ENCODE peak calls at places on chromosome 20, in five cellular contexts. Z is fibroblast of lung, G is astrocyte of the spinal cord, F is fibroblast of mammary gland, Q is breast epithelium. L is an unnamed sample.

GRCh38 chr20:3621111-3621510 is 42.1 kb downstream of the GFRA4 start:
- DNase-seq in Z (no peak), G (no peak), F (no peak), Q (no peak), L (no peak)

GRCh38 chr20:54479138-54479906 is 3.9 kb downstream of the DOK5 start:
- DNase-seq in Z (peak; percentile 42), G (no peak), F (peak; percentile 11), Q (no peak), L (no peak)

GRCh38 chr20:7792131-7792869 is 148.0 kb downstream of the HAO1 start:
- DNase-seq in Z (peak; percentile 79), G (peak; percentile 37), F (peak; percentile 45), Q (no peak), L (no peak)

GRCh38 chr20:59032713-59033059 is 551 bp upstream of the ATP5F1E start:
- DNase-seq in Z (peak; percentile 33), G (no peak), F (peak; percentile 37), Q (no peak), L (no peak)

GRCh38 chr20:4666001-4666470 is 55.7 kb upstream of the PRND start:
- DNase-seq in Z (peak; percentile 80), G (peak; percentile 45), F (peak; percentile 63), Q (no peak), L (peak; percentile 66)

GRCh38 chr20:13008761-13009681 is at the start of gene SPTLC3:
- DNase-seq in Z (peak; percentile 62), G (peak; percentile 66), F (peak; percentile 46), Q (peak; percentile 55), L (peak; percentile 64)

GRCh38 chr20:3472105-3472504 is 1.3 kb downstream of the ATRN start:
- DNase-seq in Z (no peak), G (no peak), F (no peak), Q (no peak), L (no peak)

GRCh38 chr20:19212524-19213502 is at the start of gene SLC24A3:
- DNase-seq in Z (peak; percentile 9), G (peak; percentile 30), F (peak; percentile 8), Q (peak; percentile 80), L (peak; percentile 31)

GRCh38 chr20:4036351-4036750 is 21.0 kb upstream of the RNF24 start:
- DNase-seq in Z (no peak), G (no peak), F (no peak), Q (no peak), L (no peak)

GRCh38 chr20:45011108-45011526 is 44.8 kb downstream of the STK4 start:
- DNase-seq in Z (peak; percentile 84), G (peak; percentile 80), F (peak; percentile 75), Q (no peak), L (peak; percentile 73)

GRCh38 chr20:44701116-44701865 is 13.9 kb upstream of the CCN5 start:
- DNase-seq in Z (no peak), G (no peak), F (peak; percentile 63), Q (no peak), L (peak; percentile 84)

GRCh38 chr20:19947611-19948264 is 69.4 kb upstream of the NAA20 start:
- DNase-seq in Z (peak; percentile 83), G (peak; percentile 59), F (peak; percentile 66), Q (no peak), L (peak; percentile 88)

GRCh38 chr20:64049060-64049886 is at the start of gene SOX18:
- DNase-seq in Z (peak; percentile 36), G (no peak), F (peak; percentile 19), Q (no peak), L (peak; percentile 41)

DNA sequence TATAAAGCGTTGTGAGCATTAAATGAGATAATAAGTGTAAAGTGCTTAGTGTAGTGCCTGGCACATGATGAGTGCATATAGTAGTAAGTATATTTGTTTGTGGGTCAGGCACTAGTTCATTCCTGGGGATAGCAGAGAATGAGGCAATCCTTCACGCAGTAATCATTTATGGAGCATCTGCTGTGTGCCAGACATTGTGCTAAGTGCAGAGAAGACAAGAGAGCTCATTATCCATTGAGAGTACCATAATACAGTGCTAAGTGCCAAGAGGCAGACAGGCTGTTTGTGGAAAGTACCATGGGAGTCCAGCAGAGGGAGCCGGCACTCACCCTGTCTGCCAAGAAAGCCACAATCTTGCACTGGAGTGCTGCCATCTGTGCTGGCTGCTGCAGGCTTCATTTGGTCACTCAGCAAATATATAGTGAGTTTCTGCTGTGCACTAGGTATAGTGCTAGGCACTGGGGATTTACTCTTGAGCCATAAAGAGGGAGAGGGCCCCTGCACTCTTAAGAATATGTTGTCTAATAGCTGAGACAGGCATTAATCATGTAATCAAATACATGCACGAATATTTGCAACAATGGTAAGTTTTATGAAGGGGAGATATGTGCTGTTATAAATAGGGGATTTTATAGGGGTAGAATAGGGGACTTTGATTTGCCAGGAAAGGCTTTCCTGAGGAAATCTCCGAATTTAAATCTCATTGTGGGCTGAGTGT is 12.9 kb upstream of the MROH8 start:
- DNase-seq in Z (peak; percentile 85), G (peak; percentile 90), F (peak; percentile 91), Q (peak; percentile 89), L (peak; percentile 88)
- H3K4me3 ChIP-seq in Z (no peak overlapping the region), G (no peak overlapping the region), F (no peak overlapping the region), Q (no peak overlapping the region), L (no peak overlapping the region)

DNA sequence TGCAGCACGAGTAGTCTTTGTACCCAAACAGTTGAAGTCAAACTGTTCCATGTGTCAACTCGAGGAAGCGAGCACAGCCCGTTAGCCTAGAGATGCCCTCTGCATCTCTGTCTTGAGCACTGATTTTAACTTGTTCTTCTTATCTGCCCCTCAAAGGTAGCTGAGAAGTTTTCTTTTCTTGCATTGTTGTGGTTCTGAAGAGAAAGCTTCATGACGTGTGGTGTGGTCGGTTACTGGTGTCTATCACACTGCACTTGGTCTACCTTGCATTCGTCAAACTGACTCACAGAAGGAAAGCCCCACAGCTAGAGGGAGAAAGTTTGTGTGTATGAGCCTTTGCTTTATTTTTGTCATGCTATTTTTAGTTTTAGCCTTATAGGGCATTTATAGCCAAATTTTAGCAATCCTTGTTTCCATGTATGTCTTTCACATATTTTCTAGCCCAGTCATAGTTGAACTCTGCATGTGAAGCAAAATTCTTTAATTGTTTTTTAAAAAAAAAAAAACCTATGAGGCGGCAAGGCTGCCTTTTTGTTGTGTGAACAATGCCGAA is 115.1 kb downstream of the JAG1 start:
- DNase-seq in Z (peak; percentile 98), G (peak; percentile 92), F (peak; percentile 85), Q (no peak), L (peak; percentile 82)
- TF ChIP-seq CTCF in Z (peak; percentile 44), G (peak; percentile 25), F (peak; percentile 20), Q (no peak), L (peak; percentile 20)

GRCh38 chr20:17904027-17904426 is 64.6 kb downstream of the SNX5 start:
- DNase-seq in Z (no peak), G (no peak), F (no peak), Q (no peak), L (no peak)
- H3K4me3 ChIP-seq in Z (no peak overlapping the region), G (no peak overlapping the region), F (no peak overlapping the region), Q (no peak overlapping the region), L (no peak overlapping the region)

DNA sequence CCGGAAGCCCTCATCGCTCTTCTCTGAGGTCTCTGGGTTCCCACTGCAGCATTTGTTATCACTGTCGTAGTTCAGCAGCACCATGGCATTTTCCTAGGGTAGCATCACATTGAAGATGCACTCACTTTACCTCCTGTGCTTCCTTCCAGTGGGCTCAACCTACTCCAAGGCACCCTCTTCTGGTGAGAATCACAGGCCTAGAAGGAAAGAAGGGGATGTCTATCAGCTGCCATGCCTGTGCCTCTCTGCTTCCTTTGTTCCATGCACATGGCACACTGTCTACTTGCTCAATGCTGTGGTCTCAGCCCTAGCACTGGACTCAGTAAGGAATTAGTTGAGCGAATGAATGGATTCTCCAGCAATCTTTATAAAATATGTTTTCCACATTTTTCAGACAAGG is 22.6 kb downstream of the CST4 start:
- DNase-seq in Z (no peak), G (no peak), F (peak; percentile 28), Q (no peak), L (peak; percentile 26)
- TF ChIP-seq CTCF in Z (peak; percentile 51), G (peak; percentile 50), F (peak; percentile 38), Q (no peak), L (peak; percentile 51)

GRCh38 chr20:46013826-46014516 is 5.3 kb downstream of the MMP9 start:
- DNase-seq in Z (no peak), G (peak; percentile 26), F (peak; percentile 48), Q (no peak), L (peak; percentile 30)
- H3K4me3 ChIP-seq in Z (no peak overlapping the region), G (no peak overlapping the region), F (no peak overlapping the region), Q (peak overlapping the region; percentile 3), L (no peak overlapping the region)

DNA sequence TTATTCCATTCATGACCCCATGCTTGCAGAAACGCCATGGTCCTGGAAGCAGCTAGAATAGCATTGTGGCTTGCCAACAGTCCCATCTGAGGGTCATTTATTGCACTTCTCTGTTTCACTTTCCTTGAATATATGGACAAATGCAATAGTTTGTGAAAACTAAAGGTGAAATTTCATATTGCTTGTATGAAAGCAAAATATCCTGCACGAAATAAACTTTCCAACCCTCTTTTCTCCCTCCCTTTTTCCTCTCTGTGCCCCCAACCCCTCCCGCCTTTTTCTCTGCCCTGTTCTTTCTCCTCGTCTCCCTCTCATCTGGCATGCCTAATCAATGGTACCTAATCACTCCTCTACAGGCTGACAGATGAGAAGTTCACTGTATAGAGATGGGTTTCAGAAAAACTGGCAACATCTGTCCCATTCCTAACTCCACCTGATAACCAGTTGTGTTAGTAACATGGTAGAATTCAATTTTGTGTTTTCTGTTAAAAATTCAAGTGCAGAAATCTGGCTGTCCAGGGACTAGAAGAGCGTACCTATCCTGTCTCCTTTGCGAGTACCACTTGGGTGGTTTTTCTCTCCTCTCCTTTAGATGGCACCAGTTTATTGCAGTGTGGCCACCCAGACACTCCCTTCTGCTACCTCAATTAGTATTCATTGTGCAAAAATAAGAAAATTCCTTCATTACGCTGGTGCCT is 198.6 kb downstream of the FOXA2 start:
- DNase-seq in Z (no peak), G (no peak), F (no peak), Q (no peak), L (no peak)
- TF ChIP-seq CTCF in Z (no peak), G (no peak), F (peak; percentile 23), Q (no peak), L (no peak)

DNA sequence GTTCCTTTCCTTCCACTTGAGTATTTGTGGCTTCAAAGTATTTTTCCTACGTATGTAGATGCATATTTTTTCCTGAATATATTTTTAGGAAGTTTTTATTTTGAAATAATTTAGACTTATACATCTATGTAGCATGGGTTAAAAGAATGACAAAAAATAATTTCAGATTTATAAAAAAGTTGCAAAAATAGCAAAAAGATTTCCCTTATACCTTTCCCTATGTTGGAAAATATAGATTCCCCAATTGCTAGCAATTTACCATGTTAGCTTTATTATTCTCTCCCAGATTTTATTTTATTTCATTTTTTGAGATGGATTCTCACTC is 69.8 kb downstream of the SCAND1 start:
- DNase-seq in Z (no peak), G (no peak), F (no peak), Q (no peak), L (no peak)
- H3K4me3 ChIP-seq in Z (peak overlapping the region; percentile 49), G (peak overlapping the region; percentile 12), F (peak overlapping the region; percentile 9), Q (peak overlapping the region; percentile 34), L (peak overlapping the region; percentile 49)

L was measured in fibroblast of villous mesenchyme.